ENCODE peak calls at places on chromosome 12, in eight cellular contexts. N, L, Z, A, T, J, B and E are unnamed samples.

GRCh38 chr12:25317553-25317952 is 66.8 kb upstream of the KRAS start:
- DNase-seq in N (no peak), L (no peak), Z (no peak), A (no peak), T (no peak), J (no peak), B (no peak), E (no peak)

GRCh38 chr12:100481021-100481420 is 7.4 kb downstream of the NR1H4 start:
- DNase-seq in N (no peak), L (no peak), Z (no peak), A (no peak), T (peak), J (no peak), B (no peak), E (no peak)

GRCh38 chr12:124696689-124697476 is 129.5 kb upstream of the NCOR2 start:
- DNase-seq in N (no peak), L (no peak), Z (no peak), A (no peak), T (no peak), J (no peak), B (no peak), E (no peak)

GRCh38 chr12:89019439-89020120 is 332.7 kb downstream of the DUSP6 start:
- DNase-seq in N (peak), L (peak), Z (peak), A (peak), T (peak), J (peak), B (peak), E (peak)

GRCh38 chr12:32828120-32828519 is 68.5 kb downstream of the PKP2 start:
- DNase-seq in N (no peak), L (no peak), Z (no peak), A (no peak), T (no peak), J (no peak), B (no peak), E (no peak)

GRCh38 chr12:27382126-27382795 is 49.6 kb downstream of the BMAL2 start:
- DNase-seq in N (peak), L (no peak), Z (no peak), A (no peak), T (peak), J (no peak), B (peak), E (no peak)

GRCh38 chr12:48126953-48127630 is 7.9 kb downstream of the PFKM start:
- DNase-seq in N (no peak), L (no peak), Z (no peak), A (no peak), T (no peak), J (no peak), B (no peak), E (no peak)

GRCh38 chr12:356276-356988 is 32.7 kb downstream of the KDM5A start:
- DNase-seq in N (peak), L (no peak), Z (no peak), A (peak), T (no peak), J (no peak), B (no peak), E (no peak)

GRCh38 chr12:71846322-71846940 is 6.9 kb downstream of the TBC1D15 start:
- DNase-seq in N (no peak), L (no peak), Z (no peak), A (no peak), T (peak), J (peak), B (no peak), E (peak)

GRCh38 chr12:115489253-115489652 is 788.2 kb downstream of the MED13L start:
- DNase-seq in N (no peak), L (no peak), Z (no peak), A (no peak), T (no peak), J (no peak), B (no peak), E (no peak)

GRCh38 chr12:25792031-25792430 is 166.5 kb upstream of the RASSF8 start:
- DNase-seq in N (no peak), L (no peak), Z (no peak), A (no peak), T (peak), J (peak), B (no peak), E (no peak)

GRCh38 chr12:1691123-1692007 is 495 bp downstream of the ADIPOR2 start:
- DNase-seq in N (no peak), L (no peak), Z (no peak), A (no peak), T (peak), J (no peak), B (no peak), E (no peak)

GRCh38 chr12:107530706-107531105 is 154.9 kb upstream of the PWP1 start:
- DNase-seq in N (no peak), L (no peak), Z (no peak), A (no peak), T (no peak), J (no peak), B (no peak), E (no peak)

GRCh38 chr12:131808744-131809371 is 19.3 kb upstream of the MMP17 start:
- DNase-seq in N (no peak), L (no peak), Z (peak), A (no peak), T (no peak), J (no peak), B (no peak), E (no peak)

GRCh38 chr12:21165048-21165447 is 34.1 kb downstream of the SLCO1B1 start:
- DNase-seq in N (no peak), L (no peak), Z (no peak), A (no peak), T (no peak), J (no peak), B (no peak), E (no peak)

GRCh38 chr12:19474147-19474546 is 34.9 kb downstream of the AEBP2 start:
- DNase-seq in N (no peak), L (no peak), Z (no peak), A (no peak), T (no peak), J (no peak), B (no peak), E (no peak)

GRCh38 chr12:123845881-123846280 is 83.8 kb downstream of the DNAH10 start:
- DNase-seq in N (no peak), L (no peak), Z (no peak), A (no peak), T (no peak), J (no peak), B (no peak), E (no peak)

GRCh38 chr12:69694123-69694522 is 5.0 kb downstream of the BEST3 start:
- DNase-seq in N (no peak), L (peak), Z (no peak), A (no peak), T (no peak), J (no peak), B (no peak), E (no peak)

GRCh38 chr12:51087818-51088217 is 4.4 kb upstream of the CSRNP2 start:
- DNase-seq in N (no peak), L (no peak), Z (no peak), A (no peak), T (no peak), J (no peak), B (no peak), E (no peak)

GRCh38 chr12:71503579-71504470 is 64.2 kb downstream of the LGR5 start:
- DNase-seq in N (no peak), L (no peak), Z (no peak), A (no peak), T (peak), J (no peak), B (no peak), E (no peak)

GRCh38 chr12:132535046-132535445 is 45.1 kb downstream of the FBRSL1 start:
- DNase-seq in N (no peak), L (no peak), Z (no peak), A (no peak), T (no peak), J (no peak), B (no peak), E (no peak)

GRCh38 chr12:21248679-21249078 is 86.0 kb downstream of the SLCO1A2 start:
- DNase-seq in N (no peak), L (no peak), Z (no peak), A (no peak), T (peak), J (no peak), B (no peak), E (no peak)

GRCh38 chr12:75508159-75508558 is 3.2 kb downstream of the KRR1 start:
- DNase-seq in N (no peak), L (no peak), Z (no peak), A (no peak), T (no peak), J (no peak), B (no peak), E (no peak)

GRCh38 chr12:74980510-74980909 is 229.1 kb downstream of the KCNC2 start:
- DNase-seq in N (no peak), L (no peak), Z (no peak), A (no peak), T (peak), J (no peak), B (peak), E (peak)

GRCh38 chr12:28130625-28131598 is 59.3 kb upstream of the CCDC91 start:
- DNase-seq in N (peak), L (peak), Z (no peak), A (peak), T (peak), J (peak), B (peak), E (no peak)

GRCh38 chr12:28611115-28611435 is 420.8 kb downstream of the CCDC91 start:
- DNase-seq in N (peak), L (no peak), Z (no peak), A (peak), T (peak), J (peak), B (peak), E (no peak)

GRCh38 chr12:117046425-117046824 is 52.8 kb downstream of the TESC start:
- DNase-seq in N (no peak), L (no peak), Z (no peak), A (no peak), T (no peak), J (no peak), B (no peak), E (no peak)

GRCh38 chr12:12028668-12029402 is 41.9 kb upstream of the BCL2L14 start:
- DNase-seq in N (no peak), L (no peak), Z (no peak), A (no peak), T (no peak), J (no peak), B (no peak), E (no peak)

GRCh38 chr12:23060161-23060560 is 435.2 kb downstream of the ETNK1 start:
- DNase-seq in N (no peak), L (no peak), Z (no peak), A (no peak), T (no peak), J (no peak), B (no peak), E (peak)

GRCh38 chr12:23057571-23057970 is 432.6 kb downstream of the ETNK1 start:
- DNase-seq in N (no peak), L (no peak), Z (no peak), A (no peak), T (no peak), J (no peak), B (no peak), E (no peak)

GRCh38 chr12:23049180-23049579 is 424.2 kb downstream of the ETNK1 start:
- DNase-seq in N (no peak), L (no peak), Z (no peak), A (no peak), T (no peak), J (no peak), B (no peak), E (no peak)

GRCh38 chr12:23055004-23055403 is 430.0 kb downstream of the ETNK1 start:
- DNase-seq in N (no peak), L (no peak), Z (no peak), A (no peak), T (peak), J (no peak), B (no peak), E (peak)
- TF ChIP-seq CTCF in N (no peak), L (peak), Z (no peak), A (no peak), T (peak), J (peak), B (peak), E (peak)

GRCh38 chr12:104863549-104863948 is 94.5 kb downstream of the SLC41A2 start:
- DNase-seq in N (peak), L (no peak), Z (no peak), A (no peak), T (peak), J (no peak), B (no peak), E (no peak)
- H3K4me3 ChIP-seq in N (no peak), L (no peak), Z (no peak), A (no peak), T (no peak), J (no peak), B (no peak), E (no peak)

GRCh38 chr12:57299514-57300016 is 48.6 kb upstream of the STAC3 start:
- DNase-seq in N (no peak), L (no peak), Z (no peak), A (no peak), T (peak), J (no peak), B (no peak), E (peak)
- TF ChIP-seq CTCF in N (no peak), L (no peak), Z (no peak), A (no peak), T (no peak), J (no peak), B (no peak), E (peak)

GRCh38 chr12:56020437-56021189 is at the start of gene IKZF4:
- DNase-seq in N (no peak), L (peak), Z (no peak), A (no peak), T (no peak), J (no peak), B (no peak), E (no peak)
- H3K4me3 ChIP-seq in N (no peak), L (peak), Z (peak), A (no peak), T (no peak), J (no peak), B (peak), E (no peak)

GRCh38 chr12:53483979-53484377 is 15.3 kb downstream of the MAP3K12 start:
- DNase-seq in N (no peak), L (no peak), Z (no peak), A (no peak), T (no peak), J (no peak), B (no peak), E (no peak)
- TF ChIP-seq CTCF in N (no peak), L (no peak), Z (no peak), A (no peak), T (no peak), J (no peak), B (no peak), E (no peak)

GRCh38 chr12:2844786-2845185 is 10.0 kb upstream of the NRIP2 start:
- DNase-seq in N (no peak), L (no peak), Z (no peak), A (no peak), T (no peak), J (no peak), B (no peak), E (no peak)
- H3K4me3 ChIP-seq in N (no peak), L (no peak), Z (no peak), A (no peak), T (no peak), J (no peak), B (no peak), E (no peak)

DNA sequence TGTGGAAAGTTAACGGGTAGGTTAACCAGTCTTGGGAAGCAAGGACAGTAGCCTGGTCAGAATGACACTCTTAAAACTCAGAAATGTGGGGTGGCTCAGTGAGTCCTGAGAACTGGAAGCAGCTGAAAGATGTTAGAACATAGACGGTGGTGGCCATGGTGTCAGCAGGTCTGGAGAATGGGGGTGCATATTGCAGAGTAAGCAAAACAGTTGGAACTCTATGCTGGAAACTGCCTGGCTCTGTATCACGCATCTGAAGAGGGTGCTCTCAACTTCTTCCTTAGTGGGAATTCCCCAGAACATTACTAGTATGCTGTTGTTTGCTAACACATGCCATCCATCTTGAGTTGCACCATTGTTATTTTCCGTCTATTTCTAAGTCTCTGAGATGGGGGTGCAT is 105.2 kb upstream of the DYRK2 start:
- DNase-seq in N (no peak), L (no peak), Z (no peak), A (no peak), T (no peak), J (no peak), B (no peak), E (no peak)
- TF ChIP-seq CTCF in N (no peak), L (no peak), Z (no peak), A (no peak), T (no peak), J (no peak), B (no peak), E (no peak)